ENCODE peak calls at places on chromosomes 6 and 20, in eight cellular contexts. Z is GM10248; G is astrocyte of the spinal cord; E is nephron progenitor cell; W is CD8-positive, alpha-beta T cell; X is Calu3; R is right atrium auricular region; O is GM12864. K is an unnamed sample.

GRCh38 chr6:227074-227782 is 65.1 kb upstream of the DUSP22 start:
- DNase-seq in Z (peak; percentile 65), G (no peak), E (no peak), W (no peak), X (no peak), R (peak; percentile 53), O (no peak), K (peak; percentile 65)

GRCh38 chr6:170211404-170212025 is 79.4 kb downstream of the DLL1 start:
- DNase-seq in Z (no peak), G (no peak), E (no peak), W (no peak), X (no peak), R (peak; percentile 49), O (no peak), K (peak; percentile 11)

GRCh38 chr6:161407581-161407980 is 133.7 kb upstream of the AGPAT4 start:
- DNase-seq in Z (no peak), G (peak; percentile 60), E (no peak), W (no peak), X (peak; percentile 12), R (no peak), O (no peak), K (no peak)

GRCh38 chr6:148358196-148358785 is 15.7 kb downstream of the SASH1 start:
- DNase-seq in Z (no peak), G (no peak), E (no peak), W (no peak), X (no peak), R (peak; percentile 84), O (no peak), K (no peak)

GRCh38 chr6:55694148-55694547 is 115.2 kb upstream of the HMGCLL1 start:
- DNase-seq in Z (no peak), G (peak; percentile 94), E (no peak), W (no peak), X (peak; percentile 32), R (no peak), O (no peak), K (no peak)

GRCh38 chr20:55095745-55096450 is 620.5 kb downstream of the DOK5 start:
- DNase-seq in Z (no peak), G (no peak), E (no peak), W (no peak), X (no peak), R (no peak), O (no peak), K (no peak)

GRCh38 chr6:20691185-20691584 is 156.9 kb downstream of the CDKAL1 start:
- DNase-seq in Z (no peak), G (no peak), E (no peak), W (no peak), X (no peak), R (no peak), O (no peak), K (no peak)

GRCh38 chr6:141467881-141468280 is 664.8 kb upstream of the GJE1 start:
- DNase-seq in Z (no peak), G (peak; percentile 59), E (no peak), W (no peak), X (no peak), R (no peak), O (no peak), K (no peak)

GRCh38 chr6:144637535-144637934 is 352.4 kb downstream of the UTRN start:
- DNase-seq in Z (no peak), G (no peak), E (no peak), W (no peak), X (no peak), R (no peak), O (no peak), K (no peak)

GRCh38 chr6:87722831-87723726 is 21.0 kb upstream of the AKIRIN2 start:
- DNase-seq in Z (no peak), G (peak; percentile 98), E (no peak), W (no peak), X (peak; percentile 58), R (peak; percentile 82), O (peak; percentile 78), K (no peak)

GRCh38 chr20:47038581-47039560 is 144.2 kb downstream of the EYA2 start:
- DNase-seq in Z (no peak), G (no peak), E (no peak), W (no peak), X (no peak), R (peak; percentile 66), O (no peak), K (no peak)

GRCh38 chr6:162538643-162539064 is 188.9 kb downstream of the PRKN start:
- DNase-seq in Z (no peak), G (no peak), E (no peak), W (no peak), X (no peak), R (peak; percentile 64), O (no peak), K (no peak)

GRCh38 chr6:15544321-15544900 is 118.4 kb downstream of the DTNBP1 start:
- DNase-seq in Z (no peak), G (peak; percentile 37), E (no peak), W (no peak), X (no peak), R (no peak), O (no peak), K (no peak)

GRCh38 chr6:33112148-33112547 is 36.4 kb downstream of the HLA-DPB1 start:
- DNase-seq in Z (peak; percentile 83), G (peak; percentile 49), E (no peak), W (no peak), X (peak; percentile 62), R (no peak), O (no peak), K (peak; percentile 84)

DNA sequence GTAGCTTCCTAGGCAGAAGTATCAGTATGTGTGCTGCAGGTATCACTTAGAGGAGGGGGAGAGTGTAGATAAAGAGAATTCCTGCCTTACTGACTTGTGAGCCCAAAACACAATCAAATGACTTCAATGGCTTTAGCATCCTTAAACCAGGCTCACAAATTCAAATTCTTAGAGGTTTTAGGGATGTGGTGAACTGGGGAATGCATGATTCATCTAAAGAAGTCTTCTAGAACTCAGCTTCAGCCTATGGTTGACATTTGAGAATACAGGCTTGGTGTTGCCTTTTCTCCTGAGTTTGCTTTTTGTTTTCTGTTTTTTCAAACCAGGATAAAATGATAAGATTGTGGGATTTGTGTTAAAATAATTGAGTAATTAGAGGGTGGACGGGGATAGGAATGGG is 14.4 kb downstream of the SNRPC start:
- DNase-seq in Z (no peak), G (peak; percentile 72), E (no peak), W (no peak), X (no peak), R (no peak), O (no peak), K (no peak)
- TF ChIP-seq CTCF in Z (no peak), G (no peak), E (no peak), W (no peak), X (no peak), R (no peak), O (no peak), K (no peak)

DNA sequence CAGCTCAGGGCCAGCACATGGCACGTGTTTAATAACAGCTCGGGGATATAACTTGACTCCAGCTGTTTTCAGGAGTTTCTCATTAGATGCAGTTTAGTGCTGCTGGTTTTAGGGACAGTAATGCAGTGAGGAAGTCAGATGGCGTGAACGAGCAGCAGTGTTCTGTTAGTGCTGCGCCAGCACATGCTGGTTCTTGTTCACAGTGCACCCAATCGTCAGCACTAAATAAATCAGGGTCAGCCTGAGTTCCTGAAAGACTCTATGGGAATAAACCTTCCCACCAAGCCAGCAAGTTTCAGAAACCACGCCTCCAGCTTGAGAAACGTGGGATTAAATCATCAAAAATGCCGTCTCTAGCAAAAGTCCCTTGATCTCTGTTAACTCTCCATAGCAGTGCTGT is 235.9 kb upstream of the SUPT3H start:
- DNase-seq in Z (no peak), G (peak; percentile 74), E (peak; percentile 20), W (no peak), X (no peak), R (no peak), O (no peak), K (no peak)
- TF ChIP-seq CTCF in Z (no peak), G (peak; percentile 7), E (no peak), W (no peak), X (no peak), R (no peak), O (no peak), K (no peak)

GRCh38 chr20:50426865-50427739 is 83.1 kb upstream of the PTPN1 start:
- DNase-seq in Z (no peak), G (no peak), E (no peak), W (no peak), X (no peak), R (no peak), O (no peak), K (no peak)

GRCh38 chr20:50425076-50425475 is 85.1 kb upstream of the PTPN1 start:
- DNase-seq in Z (no peak), G (no peak), E (no peak), W (no peak), X (no peak), R (no peak), O (no peak), K (no peak)

GRCh38 chr20:50420380-50420779 is 89.8 kb upstream of the PTPN1 start:
- DNase-seq in Z (no peak), G (no peak), E (no peak), W (no peak), X (no peak), R (no peak), O (no peak), K (no peak)

GRCh38 chr20:50421356-50422340 is 88.5 kb upstream of the PTPN1 start:
- DNase-seq in Z (no peak), G (no peak), E (no peak), W (no peak), X (no peak), R (no peak), O (no peak), K (no peak)

DNA sequence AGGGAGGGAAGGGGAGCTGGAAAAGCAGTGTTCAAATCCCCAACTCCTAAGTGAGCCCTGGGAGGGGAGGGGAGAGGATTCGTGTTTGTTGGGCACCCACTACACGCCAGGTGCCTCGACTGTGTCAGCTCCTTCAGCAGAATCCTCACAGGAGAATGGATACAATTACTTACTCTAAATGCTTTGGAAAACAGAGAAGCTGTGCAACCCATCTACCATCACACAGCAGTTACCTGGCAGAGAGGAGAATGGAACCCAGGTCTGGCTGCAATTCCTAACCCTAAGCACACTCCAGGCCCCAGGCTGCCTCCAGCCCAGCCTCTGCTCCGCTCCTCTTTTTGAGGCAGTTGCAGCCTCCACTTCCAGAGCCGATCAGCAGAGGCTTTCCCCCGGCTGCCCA is 86.4 kb upstream of the PTPN1 start:
- DNase-seq in Z (no peak), G (no peak), E (no peak), W (no peak), X (no peak), R (no peak), O (no peak), K (no peak)
- TF ChIP-seq CTCF in Z (no peak), G (no peak), E (no peak), W (no peak), X (no peak), R (no peak), O (no peak), K (no peak)

DNA sequence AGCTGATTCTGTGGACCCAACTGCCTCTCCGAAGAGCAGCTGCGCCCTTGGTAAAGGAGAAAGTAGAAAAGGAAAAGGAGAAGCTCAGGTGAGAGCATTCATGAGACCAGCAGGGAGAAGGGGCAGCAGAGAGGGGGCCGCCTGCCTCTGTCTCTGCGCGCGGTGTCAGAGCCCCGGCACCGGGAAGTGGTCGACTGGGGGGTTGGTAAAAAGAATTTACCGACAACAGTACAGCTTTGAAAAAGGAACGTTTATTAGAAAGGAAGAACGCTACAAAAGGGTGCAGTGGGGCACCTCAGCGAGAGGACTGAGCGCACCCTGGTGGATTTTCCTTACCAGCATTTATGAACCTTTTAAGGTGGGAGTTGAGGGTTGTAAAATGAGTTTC is 61.9 kb downstream of the GPR6 start:
- DNase-seq in Z (peak; percentile 51), G (peak; percentile 22), E (peak; percentile 22), W (peak; percentile 2), X (peak; percentile 62), R (no peak), O (no peak), K (peak; percentile 43)
- TF ChIP-seq CTCF in Z (peak; percentile 53), G (peak; percentile 37), E (no peak), W (peak; percentile 36), X (peak; percentile 40), R (no peak), O (peak; percentile 47), K (peak; percentile 50)